ENCODE peak calls at places on chromosomes 1 and 21, in seven cellular contexts. J is IMR-90; D is dorsolateral prefrontal cortex; L is EL; U is heart left ventricle; P is DMS153; Y is stimulated activated effector memory CD8-positive, alpha-beta T cell treated with anti-CD3 and anti-CD28 coated beads, Interleukin-12 subunit alpha, Interleukin-12 subunit beta, amount 100 ng/mL, for 72 hours. F is an unnamed sample.

GRCh38 chr1:236942431-236942830 is 61.8 kb downstream of the MT1HL1 start:
- DNase-seq in J (no peak), U (no peak), Y (no peak), L (no peak), D (no peak), P (no peak), F (no peak)

GRCh38 chr1:151579436-151580225 is 32.2 kb upstream of the SNX27 start:
- DNase-seq in Y (no peak), P (no peak), J (peak), U (no peak), L (peak), D (no peak), F (peak)

GRCh38 chr1:10204003-10204642 is 6.2 kb upstream of the KIF1B start:
- DNase-seq in U (no peak), J (no peak), Y (no peak), P (no peak), L (no peak), D (no peak), F (no peak)

GRCh38 chr1:246139745-246140182 is 367.3 kb downstream of the SMYD3 start:
- DNase-seq in D (no peak), U (no peak), J (peak), P (no peak), Y (no peak), L (peak), F (peak)

GRCh38 chr1:35564884-35565741 is 7.5 kb downstream of the NCDN start:
- DNase-seq in P (no peak), J (no peak), Y (no peak), U (no peak), D (no peak), L (no peak), F (no peak)

GRCh38 chr1:56645663-56646330 is 683 bp downstream of the PRKAA2 start:
- DNase-seq in Y (no peak), J (no peak), P (no peak), L (peak), U (peak), D (peak), F (no peak)

GRCh38 chr1:226634611-226635246 is 86.2 kb downstream of the STUM start:
- DNase-seq in Y (no peak), D (no peak), P (no peak), J (no peak), U (no peak), L (no peak), F (no peak)

GRCh38 chr1:176241385-176242015 is 34.4 kb upstream of the COP1 start:
- DNase-seq in L (peak), Y (no peak), J (peak), P (no peak), U (no peak), D (no peak), F (peak)

GRCh38 chr1:59976194-59977074 is 49.9 kb upstream of the CYP2J2 start:
- DNase-seq in L (peak), J (peak), D (peak), Y (peak), P (peak), U (peak), F (peak)

GRCh38 chr1:17224434-17224833 is 19.5 kb downstream of the PADI1 start:
- DNase-seq in U (no peak), Y (no peak), P (no peak), L (no peak), D (no peak), J (no peak), F (no peak)

GRCh38 chr21:25639922-25640670 is 1.0 kb downstream of the JAM2 start:
- DNase-seq in U (peak), Y (no peak), L (peak), P (no peak), D (peak), J (no peak), F (no peak)

GRCh38 chr1:21123287-21123961 is 53.3 kb downstream of the EIF4G3 start:
- DNase-seq in Y (no peak), U (no peak), L (no peak), P (no peak), J (peak), D (no peak), F (no peak)

F was measured in MCF 10A.